ENCODE peak calls at places on chromosomes 7 and 10, in five cellular contexts. Y is DND-41, U is AG04450, S is esophagus muscularis mucosa, D is choroid plexus epithelial cell. O is an unnamed sample.

GRCh38 chr10:88209837-88210552 is 346.6 kb downstream of the PTEN start:
- DNase-seq in Y (no peak), D (peak), S (no peak), U (no peak), O (peak)

GRCh38 chr7:101985646-101986199 is 168.3 kb downstream of the CUX1 start:
- DNase-seq in S (no peak), Y (no peak), U (no peak), D (no peak), O (no peak)

GRCh38 chr7:50362712-50363282 is 58.3 kb downstream of the IKZF1 start:
- DNase-seq in U (no peak), Y (peak), S (no peak), D (peak), O (no peak)

GRCh38 chr10:70576803-70577517 is 25.6 kb downstream of the PRF1 start:
- DNase-seq in D (no peak), Y (no peak), S (no peak), U (no peak), O (no peak)

GRCh38 chr7:28958946-28959417 is 852 bp upstream of the TRIL start:
- DNase-seq in D (no peak), U (no peak), Y (no peak), S (peak), O (no peak)

GRCh38 chr10:58048936-58049335 is 218.8 kb downstream of the IPMK start:
- DNase-seq in S (no peak), U (no peak), Y (no peak), D (no peak), O (no peak)

GRCh38 chr7:73812996-73813395 is 17.8 kb upstream of the CLDN4 start:
- DNase-seq in Y (no peak), S (no peak), D (no peak), U (no peak), O (no peak)

GRCh38 chr10:2525781-2526180 is 541.6 kb upstream of the PFKP start:
- DNase-seq in D (no peak), S (no peak), U (no peak), Y (no peak), O (no peak)

GRCh38 chr7:20010877-20011276 is 206.3 kb downstream of the MACC1 start:
- DNase-seq in S (no peak), U (no peak), Y (no peak), D (no peak), O (peak)

GRCh38 chr7:36153571-36154097 is 580 bp downstream of the EEPD1 start:
- DNase-seq in S (no peak), Y (no peak), D (no peak), U (no peak), O (no peak)

GRCh38 chr7:30879139-30880089 is 32.2 kb upstream of the AQP1 start:
- DNase-seq in Y (no peak), D (no peak), U (no peak), S (no peak), O (no peak)

GRCh38 chr7:47392241-47392759 is 189.6 kb downstream of the TNS3 start:
- DNase-seq in Y (no peak), U (peak), D (peak), S (no peak), O (peak)

GRCh38 chr10:21431799-21432198 is 93.7 kb downstream of the SKIDA1 start:
- DNase-seq in D (no peak), Y (no peak), U (no peak), S (no peak), O (no peak)

GRCh38 chr10:120514035-120514620 is 57.1 kb downstream of the PLPP4 start:
- DNase-seq in Y (peak), D (peak), S (peak), U (no peak), O (peak)

GRCh38 chr7:106116162-106116704 is 4.1 kb upstream of the SYPL1 start:
- DNase-seq in Y (no peak), S (no peak), D (no peak), U (no peak), O (no peak)

GRCh38 chr10:121134711-121135110 is 283.5 kb downstream of the WDR11 start:
- DNase-seq in Y (no peak), D (no peak), S (peak), U (no peak), O (no peak)

GRCh38 chr7:17033245-17033644 is 151.5 kb upstream of the AGR3 start:
- DNase-seq in S (no peak), Y (no peak), D (no peak), U (no peak), O (no peak)

GRCh38 chr10:75508814-75509306 is 77.4 kb downstream of the LRMDA start:
- DNase-seq in U (no peak), D (no peak), S (no peak), Y (no peak), O (peak)

GRCh38 chr10:15719062-15719898 is 442 bp downstream of the ITGA8 start:
- DNase-seq in U (no peak), Y (no peak), S (no peak), D (no peak), O (peak)
- H3K4me3 ChIP-seq in U (no peak), Y (no peak), S (peak), D (peak), O (no peak)

GRCh38 chr7:158751199-158751598 is 46.6 kb upstream of the NCAPG2 start:
- DNase-seq in D (no peak), S (no peak), U (no peak), Y (no peak), O (no peak)
- TF ChIP-seq CTCF in D (no peak), S (no peak), U (no peak), Y (no peak), O (no peak)

DNA sequence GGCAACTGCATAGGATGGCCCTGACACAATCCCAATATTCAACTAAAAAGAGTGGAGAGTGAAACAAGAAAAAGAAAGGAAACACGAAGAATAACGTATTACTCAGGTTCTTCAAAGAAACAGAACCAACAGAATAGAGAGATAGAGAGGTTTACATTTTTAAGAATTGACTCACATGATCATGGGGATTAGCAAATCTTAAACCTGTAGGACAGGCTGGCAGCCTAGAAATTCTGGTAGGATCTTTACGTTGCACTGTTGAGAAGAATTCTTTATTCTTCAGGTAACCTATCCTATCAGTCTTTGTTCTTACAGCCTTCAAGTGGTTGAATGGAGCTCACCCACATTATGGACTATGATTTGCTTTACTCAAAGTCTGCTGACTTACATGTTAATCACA is 103.9 kb downstream of the AASS start:
- DNase-seq in S (no peak), D (no peak), Y (no peak), U (no peak), O (no peak)
- H3K4me3 ChIP-seq in S (no peak), D (no peak), Y (no peak), U (no peak), O (no peak)

DNA sequence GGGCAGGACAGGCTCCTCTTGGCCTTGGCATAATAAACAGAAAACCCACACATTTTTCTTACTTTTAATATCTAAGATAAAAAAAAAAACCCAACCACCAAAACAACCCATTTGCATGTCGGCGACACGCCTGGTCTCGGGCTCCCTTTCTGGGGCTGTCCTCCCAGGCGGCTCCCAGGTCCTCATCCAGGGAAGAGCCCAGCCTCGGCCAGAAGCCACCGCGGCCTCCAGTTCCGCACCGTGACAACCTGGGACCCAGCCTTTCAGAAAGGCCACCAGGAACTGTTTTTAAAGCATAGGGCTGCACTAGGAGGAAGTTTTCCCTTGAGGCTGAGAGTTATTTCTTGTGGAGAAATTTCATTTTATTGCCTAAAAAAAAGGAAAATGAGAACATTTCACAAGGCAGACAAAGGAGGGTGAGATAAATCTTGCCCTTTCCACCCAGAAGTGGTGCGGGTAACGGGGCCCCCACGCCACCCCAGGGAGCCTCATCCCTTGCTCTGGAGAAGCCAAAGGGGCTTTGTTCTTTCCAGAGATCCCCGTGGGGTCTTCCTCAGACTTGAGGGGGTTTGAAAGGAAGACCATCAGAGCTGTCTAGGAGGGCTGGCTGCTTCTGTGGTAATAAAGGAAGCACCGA is 39.2 kb upstream of the MKRN1 start:
- DNase-seq in D (no peak), Y (no peak), U (no peak), S (no peak), O (no peak)
- TF ChIP-seq CTCF in D (no peak), Y (no peak), U (no peak), S (no peak), O (no peak)

DNA sequence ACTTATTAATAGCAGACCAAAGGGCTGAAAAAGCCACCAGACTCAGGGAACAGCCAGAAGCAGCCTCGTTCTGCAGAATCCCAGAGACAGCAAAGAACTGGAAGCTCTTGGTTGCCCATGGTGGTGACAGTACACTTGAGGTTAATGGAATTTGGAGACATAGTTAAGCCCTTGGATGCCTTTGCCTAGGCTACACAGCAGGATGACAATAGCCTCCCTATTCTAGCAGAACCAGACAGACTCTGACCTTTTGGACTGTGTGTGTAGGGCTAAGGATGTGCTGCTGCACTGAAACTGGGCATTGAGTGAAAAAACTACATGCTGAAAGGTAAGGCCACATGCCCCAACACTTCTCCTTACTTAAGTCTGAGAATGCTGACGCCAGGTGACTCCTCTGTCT is 22.7 kb downstream of the OTUD1 start:
- DNase-seq in S (no peak), Y (no peak), D (no peak), U (no peak), O (no peak)
- H3K4me3 ChIP-seq in S (no peak), Y (no peak), D (no peak), U (no peak), O (no peak)

GRCh38 chr10:64733980-64734379 is 1212.8 kb downstream of the REEP3 start:
- DNase-seq in Y (no peak), U (no peak), S (no peak), D (peak), O (peak)
- TF ChIP-seq CTCF in Y (peak), U (no peak), S (no peak), D (peak), O (peak)

GRCh38 chr10:72011976-72012512 is 47.8 kb downstream of the CHST3 start:
- DNase-seq in D (no peak), Y (no peak), U (no peak), S (no peak), O (no peak)
- H3K4me3 ChIP-seq in D (no peak), Y (no peak), U (no peak), S (no peak), O (no peak)

GRCh38 chr10:133608855-133609254 is 17.7 kb downstream of the FRG2B start:
- DNase-seq in Y (no peak), S (peak), U (no peak), D (peak), O (peak)
- TF ChIP-seq CTCF in Y (peak), S (no peak), U (peak), D (peak), O (peak)

O was measured in fibroblast of villous mesenchyme.